ENCODE peak calls at places on chromosome 14, in seven cellular contexts. H is cardiac muscle cell, I is K562, Q is thoracic aorta, L is left ventricle myocardium inferior, D is brain microvascular endothelial cell, Z is uterus. C is an unnamed sample.

GRCh38 chr14:84425968-84426367 is 1104.0 kb upstream of the FLRT2 start:
- DNase-seq in H (no peak), I (no peak), Q (no peak), L (no peak), D (no peak), Z (no peak), C (no peak)

GRCh38 chr14:71711619-71712018 is 220.6 kb upstream of the RGS6 start:
- DNase-seq in H (no peak), I (no peak), Q (no peak), L (no peak), D (peak; percentile 92), Z (no peak), C (peak; percentile 91)

GRCh38 chr14:54567634-54568561 is 970 bp downstream of the SAMD4A start:
- DNase-seq in H (peak; percentile 68), I (peak; percentile 21), Q (no peak), L (peak; percentile 55), D (peak; percentile 20), Z (peak; percentile 57), C (no peak)

GRCh38 chr14:50559990-50560928 is at the start of gene ATL1:
- DNase-seq in H (peak; percentile 85), I (peak; percentile 45), Q (peak; percentile 19), L (peak; percentile 75), D (peak; percentile 48), Z (peak; percentile 73), C (peak; percentile 28)

GRCh38 chr14:104968153-104968527 is 10.0 kb downstream of the AHNAK2 start:
- DNase-seq in H (peak; percentile 51), I (peak; percentile 48), Q (no peak), L (peak; percentile 82), D (no peak), Z (peak; percentile 93), C (peak; percentile 26)

GRCh38 chr14:89956294-89957009 is 725 bp downstream of the TDP1 start:
- DNase-seq in H (peak; percentile 8), I (no peak), Q (peak; percentile 74), L (peak; percentile 23), D (peak; percentile 96), Z (peak; percentile 44), C (peak; percentile 91)

GRCh38 chr14:30355431-30355913 is 203.5 kb upstream of the G2E3 start:
- DNase-seq in H (peak; percentile 42), I (no peak), Q (no peak), L (no peak), D (no peak), Z (no peak), C (no peak)

GRCh38 chr14:93239869-93240677 is 33.0 kb downstream of the UBR7 start:
- DNase-seq in H (no peak), I (no peak), Q (no peak), L (no peak), D (peak; percentile 56), Z (no peak), C (peak; percentile 83)

GRCh38 chr14:89025581-89026236 is 201.3 kb downstream of the TTC8 start:
- DNase-seq in H (no peak), I (no peak), Q (no peak), L (no peak), D (no peak), Z (peak; percentile 35), C (peak; percentile 37)

GRCh38 chr14:89618821-89619551 is 202.0 kb upstream of the FOXN3 start:
- DNase-seq in H (peak; percentile 82), I (peak; percentile 8), Q (no peak), L (peak; percentile 73), D (peak; percentile 41), Z (peak; percentile 59), C (peak; percentile 48)

GRCh38 chr14:84575681-84576080 is 954.3 kb upstream of the FLRT2 start:
- DNase-seq in H (no peak), I (no peak), Q (no peak), L (no peak), D (no peak), Z (no peak), C (no peak)

GRCh38 chr14:81211844-81212243 is 8.9 kb downstream of the GTF2A1 start:
- DNase-seq in H (peak; percentile 38), I (no peak), Q (no peak), L (peak; percentile 30), D (peak; percentile 17), Z (no peak), C (peak; percentile 30)

GRCh38 chr14:104072586-104072985 is 12.9 kb upstream of the ASPG start:
- DNase-seq in H (no peak), I (no peak), Q (no peak), L (no peak), D (no peak), Z (no peak), C (no peak)

GRCh38 chr14:76257111-76257803 is 105.5 kb downstream of the GPATCH2L start:
- DNase-seq in H (no peak), I (peak; percentile 70), Q (no peak), L (no peak), D (peak; percentile 55), Z (no peak), C (no peak)

GRCh38 chr14:21098892-21099595 is 589 bp upstream of the ZNF219 start:
- DNase-seq in H (no peak), I (no peak), Q (no peak), L (no peak), D (no peak), Z (no peak), C (no peak)

GRCh38 chr14:73743431-73743931 is 29.3 kb upstream of the PNMA1 start:
- DNase-seq in H (no peak), I (no peak), Q (no peak), L (peak; percentile 56), D (no peak), Z (no peak), C (no peak)

GRCh38 chr14:46488374-46488773 is 163.2 kb downstream of the RPL10L start:
- DNase-seq in H (no peak), I (no peak), Q (no peak), L (no peak), D (no peak), Z (no peak), C (no peak)

GRCh38 chr14:58647777-58648176 is 10.0 kb downstream of the DACT1 start:
- DNase-seq in H (no peak), I (no peak), Q (no peak), L (no peak), D (no peak), Z (no peak), C (no peak)

GRCh38 chr14:29222671-29223268 is 456.2 kb downstream of the FOXG1 start:
- DNase-seq in H (peak; percentile 38), I (no peak), Q (no peak), L (no peak), D (peak; percentile 12), Z (no peak), C (peak; percentile 69)

GRCh38 chr14:56400426-56400825 is 179.2 kb upstream of the TMEM260 start:
- DNase-seq in H (no peak), I (no peak), Q (no peak), L (no peak), D (no peak), Z (no peak), C (no peak)

GRCh38 chr14:34359423-34360120 is 102.5 kb downstream of the SPTSSA start:
- DNase-seq in H (peak; percentile 21), I (no peak), Q (no peak), L (no peak), D (no peak), Z (no peak), C (no peak)

GRCh38 chr14:72701610-72702009 is 192.3 kb downstream of the DPF3 start:
- DNase-seq in H (no peak), I (no peak), Q (no peak), L (peak; percentile 34), D (no peak), Z (no peak), C (no peak)

GRCh38 chr14:90518941-90519256 is 122.1 kb downstream of the CALM1 start:
- DNase-seq in H (no peak), I (peak; percentile 65), Q (no peak), L (no peak), D (no peak), Z (no peak), C (no peak)

GRCh38 chr14:73714656-73715081 is 485 bp upstream of the PNMA1 start:
- DNase-seq in H (no peak), I (no peak), Q (no peak), L (no peak), D (no peak), Z (no peak), C (no peak)

DNA sequence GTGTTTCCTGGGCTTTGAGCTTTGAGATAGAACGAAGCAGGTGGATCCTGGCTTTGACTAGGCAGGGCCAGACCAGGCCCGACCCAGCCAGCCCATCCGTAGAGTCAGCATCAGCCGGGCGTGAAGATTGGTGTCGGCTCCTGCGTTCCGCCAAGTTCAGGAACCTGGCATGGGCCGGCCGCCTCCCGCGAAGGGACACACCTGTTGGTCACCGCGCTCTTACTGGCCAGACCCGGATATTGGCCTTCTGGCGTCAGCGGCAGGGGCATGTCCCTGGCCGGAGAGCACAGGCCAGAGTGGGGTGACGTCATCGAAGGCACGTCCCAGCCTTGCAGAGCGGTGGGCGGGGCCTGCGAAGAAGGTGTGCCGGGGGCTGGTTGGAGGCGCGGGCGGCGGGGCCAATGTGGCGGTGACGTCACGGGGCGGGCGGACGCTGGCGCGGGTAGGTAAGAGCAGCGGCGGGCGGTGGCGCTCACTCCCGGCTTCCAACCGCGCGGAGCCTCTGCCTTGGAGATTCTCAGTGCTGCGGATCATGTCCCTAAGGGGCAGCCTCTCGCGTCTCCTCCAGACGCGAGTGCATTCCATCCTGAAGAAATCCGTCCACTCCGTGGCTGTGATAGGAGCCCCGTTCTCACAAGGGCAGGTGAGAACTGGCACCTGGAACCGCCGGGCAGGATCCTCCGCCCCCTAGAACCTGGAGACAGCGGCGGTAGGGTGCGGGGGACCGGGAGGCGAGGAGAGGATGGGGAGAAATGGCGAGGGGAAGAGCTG is at the start of gene ARG2:
- DNase-seq in H (peak; percentile 98), I (peak; percentile 96), Q (peak; percentile 95), L (peak; percentile 97), D (peak; percentile 91), Z (peak; percentile 95), C (peak; percentile 87)
- TF ChIP-seq CTCF in H (peak; percentile 10), I (peak; percentile 46), Q (no peak), L (no peak), D (no peak), Z (peak; percentile 35), C (peak; percentile 23)

GRCh38 chr14:23727566-23728335 is 91.6 kb downstream of the DHRS2 start:
- DNase-seq in H (peak; percentile 45), I (peak; percentile 39), Q (no peak), L (no peak), D (peak; percentile 58), Z (no peak), C (peak; percentile 69)
- TF ChIP-seq CTCF in H (peak; percentile 22), I (peak; percentile 57), Q (no peak), L (peak; percentile 48), D (peak; percentile 56), Z (no peak), C (peak; percentile 80)

GRCh38 chr14:101932668-101933067 is 31.7 kb upstream of the DYNC1H1 start:
- DNase-seq in H (no peak), I (no peak), Q (no peak), L (no peak), D (no peak), Z (no peak), C (no peak)
- TF ChIP-seq CTCF in H (no peak), I (no peak), Q (no peak), L (no peak), D (no peak), Z (no peak), C (no peak)

DNA sequence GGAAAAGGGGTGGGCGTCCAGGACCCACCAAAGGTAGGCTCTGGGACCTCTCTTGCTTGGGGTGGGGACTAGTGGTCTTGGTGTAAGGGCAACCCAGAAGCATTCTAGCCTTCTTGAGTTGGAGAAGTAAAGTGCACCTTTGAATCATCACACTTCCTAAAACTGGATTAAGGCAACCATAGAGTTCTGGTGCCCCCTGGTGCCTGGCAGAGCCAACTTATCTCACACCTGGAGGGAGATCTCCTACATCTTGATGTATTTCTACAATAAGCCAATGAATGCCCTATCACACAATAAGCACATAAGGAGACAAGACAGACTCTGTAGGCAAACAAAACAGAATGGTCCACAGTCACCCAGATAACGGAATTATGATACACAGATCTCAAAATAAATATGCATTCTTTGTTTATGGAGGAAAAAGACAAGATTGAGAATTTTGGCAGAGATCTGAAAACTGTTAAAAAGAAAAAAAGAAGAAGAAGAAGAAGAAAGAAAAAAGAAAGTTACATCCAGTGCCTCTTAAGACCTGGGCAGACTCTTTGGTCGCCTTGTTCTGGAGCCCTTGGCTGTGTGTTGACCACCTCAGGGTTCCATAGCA is 95.9 kb upstream of the PPP2R5C start:
- DNase-seq in H (peak; percentile 39), I (peak; percentile 13), Q (no peak), L (no peak), D (peak; percentile 6), Z (peak; percentile 43), C (peak; percentile 40)
- TF ChIP-seq CTCF in H (peak; percentile 52), I (peak; percentile 34), Q (no peak), L (peak; percentile 41), D (peak; percentile 67), Z (peak; percentile 42), C (peak; percentile 75)